ENCODE peak calls at places on chromosomes 7 and 10, in eight cellular contexts. I is BJ; U is Panc1; L is cardiac muscle cell; S is GM23338; H is effector memory CD4-positive, alpha-beta T cell; X is astrocyte; Z is BE2C. G is an unnamed sample. For H3K36me3, the result is how much of the 10 kb centered on the place peaks cover.

GRCh38 chr10:101507241-101507640 is 80.8 kb downstream of the POLL start:
- DNase-seq in I (no peak), U (no peak), L (no peak), S (no peak), H (no peak), X (no peak), Z (no peak), G (no peak)

GRCh38 chr10:7797582-7797981 is 9.6 kb downstream of the ATP5F1C start:
- DNase-seq in I (peak), U (no peak), L (no peak), S (no peak), H (no peak), X (peak), Z (no peak), G (no peak)

GRCh38 chr10:7410800-7411670 is at the start of gene SFMBT2:
- DNase-seq in I (no peak), U (no peak), L (peak), S (peak), H (peak), X (peak), Z (peak), G (peak)

GRCh38 chr7:103114576-103115008 is 34.3 kb downstream of the NAPEPLD start:
- DNase-seq in I (no peak), U (no peak), L (no peak), S (no peak), H (no peak), X (no peak), Z (no peak), G (no peak)

GRCh38 chr7:115145512-115145911 is 223.6 kb downstream of the MDFIC start:
- DNase-seq in I (peak), U (no peak), L (no peak), S (no peak), H (no peak), X (peak), Z (no peak), G (no peak)

GRCh38 chr7:14717711-14718304 is 184.7 kb downstream of the DGKB start:
- DNase-seq in I (no peak), U (no peak), L (peak), S (peak), H (no peak), X (peak), Z (no peak), G (no peak)

GRCh38 chr7:4682621-4683042 is 537 bp downstream of the FOXK1 start:
- DNase-seq in I (no peak), U (no peak), L (peak), S (peak), H (peak), X (peak), Z (peak), G (peak)

GRCh38 chr10:85791846-85792532 is 574.6 kb downstream of the GRID1 start:
- DNase-seq in I (no peak), U (no peak), L (peak), S (peak), H (no peak), X (no peak), Z (no peak), G (no peak)

GRCh38 chr7:114787556-114787955 is 134.3 kb upstream of the MDFIC start:
- DNase-seq in I (no peak), U (no peak), L (no peak), S (no peak), H (no peak), X (peak), Z (no peak), G (no peak)

GRCh38 chr7:128910569-128910945 is at the start of gene KCP:
- DNase-seq in I (no peak), U (no peak), L (no peak), S (no peak), H (no peak), X (no peak), Z (no peak), G (peak)

GRCh38 chr10:30862486-30862885 is 169.2 kb downstream of the ZNF438 start:
- DNase-seq in I (peak), U (no peak), L (no peak), S (no peak), H (no peak), X (peak), Z (no peak), G (no peak)

GRCh38 chr7:47301657-47302295 is 280.1 kb downstream of the TNS3 start:
- DNase-seq in I (no peak), U (no peak), L (no peak), S (no peak), H (no peak), X (no peak), Z (no peak), G (no peak)

GRCh38 chr7:47299496-47299895 is 282.4 kb downstream of the TNS3 start:
- DNase-seq in I (no peak), U (no peak), L (no peak), S (no peak), H (no peak), X (no peak), Z (no peak), G (no peak)

GRCh38 chr7:47302560-47302959 is 279.4 kb downstream of the TNS3 start:
- DNase-seq in I (no peak), U (no peak), L (no peak), S (no peak), H (no peak), X (no peak), Z (no peak), G (no peak)

GRCh38 chr7:47300472-47301021 is 281.4 kb downstream of the TNS3 start:
- DNase-seq in I (no peak), U (no peak), L (no peak), S (no peak), H (no peak), X (no peak), Z (no peak), G (no peak)

GRCh38 chr7:47301078-47301477 is 280.8 kb downstream of the TNS3 start:
- DNase-seq in I (no peak), U (no peak), L (no peak), S (peak), H (no peak), X (no peak), Z (no peak), G (no peak)
- H3K36me3 ChIP-seq in I (half or more), U (half or more), L (under half), S (under half), H (under half), X (under half), Z (under half), G (under half)

DNA sequence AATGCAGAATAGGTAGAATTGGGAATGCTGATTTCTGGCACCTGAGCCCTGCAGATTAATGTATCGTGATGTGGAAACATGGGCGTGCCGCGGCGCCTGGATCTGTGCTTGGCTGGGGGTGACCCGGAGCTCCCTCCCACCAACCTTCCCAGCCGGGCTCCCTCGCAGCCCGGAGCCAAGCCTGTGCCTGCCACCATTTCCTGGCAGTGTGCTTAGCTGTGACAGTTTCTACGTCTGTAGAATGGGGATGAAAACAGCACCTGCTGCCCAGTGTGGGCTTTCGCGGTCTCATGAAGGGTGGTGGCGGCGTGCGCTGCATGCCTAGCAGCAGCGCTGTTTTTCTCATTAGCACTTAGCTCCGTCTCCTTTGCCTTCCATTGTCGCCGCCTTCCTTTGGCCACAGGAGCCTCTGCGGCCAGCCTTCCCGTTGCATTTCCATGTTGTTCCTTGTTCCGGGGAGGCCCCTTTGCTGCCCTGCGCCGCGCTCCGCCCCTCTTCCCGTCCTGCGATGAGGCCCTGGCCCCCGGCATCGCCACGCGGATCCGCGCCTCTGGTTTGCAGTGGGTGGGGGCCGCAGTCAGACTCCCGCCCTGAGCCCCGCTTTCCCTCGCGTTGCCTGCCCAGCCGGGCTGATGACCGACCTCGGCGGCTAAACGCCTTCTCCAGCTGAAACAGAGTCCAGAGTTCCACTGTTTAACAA is 84.2 kb downstream of the CUL1 start:
- DNase-seq in I (no peak), U (no peak), L (no peak), S (peak), H (no peak), X (no peak), Z (no peak), G (no peak)
- H3K36me3 ChIP-seq in I (under half), U (under half), L (under half), S (under half), H (under half), X (under half), Z (under half), G (under half)

GRCh38 chr10:11295492-11295891 is 277.8 kb downstream of the CELF2 start:
- DNase-seq in I (no peak), U (no peak), L (no peak), S (no peak), H (no peak), X (no peak), Z (no peak), G (no peak)
- H3K36me3 ChIP-seq in I (under half), U (under half), L (under half), S (under half), H (half or more), X (under half), Z (under half), G (under half)

GRCh38 chr7:149448961-149449360 is 11.9 kb downstream of the ZNF777 start:
- DNase-seq in I (no peak), U (no peak), L (no peak), S (no peak), H (no peak), X (no peak), Z (no peak), G (no peak)
- H3K36me3 ChIP-seq in I (under half), U (under half), L (half or more), S (under half), H (half or more), X (under half), Z (half or more), G (under half)

GRCh38 chr7:47968852-47969774 is 10.3 kb downstream of the HUS1 start:
- DNase-seq in I (no peak), U (no peak), L (peak), S (peak), H (no peak), X (peak), Z (peak), G (no peak)
- H3K36me3 ChIP-seq in I (under half), U (under half), L (under half), S (under half), H (half or more), X (half or more), Z (half or more), G (under half)

GRCh38 chr7:100574362-100575205 is 884 bp upstream of the SAP25 start:
- DNase-seq in I (no peak), U (no peak), L (no peak), S (no peak), H (no peak), X (no peak), Z (no peak), G (no peak)
- H3K36me3 ChIP-seq in I (under half), U (under half), L (under half), S (under half), H (half or more), X (under half), Z (under half), G (under half)